ENCODE peak calls at places on chromosomes 1 and 21, in five cellular contexts. One of them, this sample, is unnamed. For H3K27me3, the result is how much of the 10 kb centered on the place peaks cover.

GRCh38 chr1:26317612-26318337 is at the start of gene CD52:
- DNase-seq in GM12878: peak
- DNase-seq in right lobe of liver: no peak
- DNase-seq in hepatocyte: no peak
- DNase-seq in tibial artery: no peak
- DNase-seq in this sample: no peak

GRCh38 chr1:6357243-6357929 is 36.2 kb downstream of the ACOT7 start:
- DNase-seq in GM12878: no peak
- DNase-seq in right lobe of liver: no peak
- DNase-seq in hepatocyte: peak
- DNase-seq in tibial artery: no peak
- DNase-seq in this sample: no peak

GRCh38 chr1:192918259-192918658 is 109.4 kb downstream of the RGS2 start:
- DNase-seq in GM12878: no peak
- DNase-seq in right lobe of liver: no peak
- DNase-seq in hepatocyte: no peak
- DNase-seq in tibial artery: no peak
- DNase-seq in this sample: no peak

GRCh38 chr1:75855010-75855409 is 58.3 kb downstream of the MSH4 start:
- DNase-seq in GM12878: no peak
- DNase-seq in right lobe of liver: peak
- DNase-seq in hepatocyte: no peak
- DNase-seq in tibial artery: no peak
- DNase-seq in this sample: no peak

GRCh38 chr1:67817319-67817718 is 15.9 kb downstream of the GNG12 start:
- DNase-seq in GM12878: no peak
- DNase-seq in right lobe of liver: peak
- DNase-seq in hepatocyte: peak
- DNase-seq in tibial artery: no peak
- DNase-seq in this sample: no peak

GRCh38 chr1:151352001-151352718 is 5.1 kb upstream of the RFX5 start:
- DNase-seq in GM12878: no peak
- DNase-seq in right lobe of liver: no peak
- DNase-seq in hepatocyte: peak
- DNase-seq in tibial artery: no peak
- DNase-seq in this sample: no peak

GRCh38 chr1:204503122-204503912 is 8.7 kb upstream of the PIK3C2B start:
- DNase-seq in GM12878: no peak
- DNase-seq in right lobe of liver: no peak
- DNase-seq in hepatocyte: peak
- DNase-seq in tibial artery: no peak
- DNase-seq in this sample: no peak

GRCh38 chr1:231187556-231187955 is 25.7 kb downstream of the TRIM67 start:
- DNase-seq in GM12878: no peak
- DNase-seq in right lobe of liver: no peak
- DNase-seq in hepatocyte: no peak
- DNase-seq in tibial artery: no peak
- DNase-seq in this sample: no peak

GRCh38 chr1:34330061-34330460 is 153.4 kb downstream of the C1orf94 start:
- DNase-seq in GM12878: no peak
- DNase-seq in right lobe of liver: no peak
- DNase-seq in hepatocyte: no peak
- DNase-seq in tibial artery: no peak
- DNase-seq in this sample: no peak

GRCh38 chr1:169683661-169684060 is 27.8 kb downstream of the SELL start:
- DNase-seq in GM12878: no peak
- DNase-seq in right lobe of liver: no peak
- DNase-seq in hepatocyte: no peak
- DNase-seq in tibial artery: no peak
- DNase-seq in this sample: no peak

DNA sequence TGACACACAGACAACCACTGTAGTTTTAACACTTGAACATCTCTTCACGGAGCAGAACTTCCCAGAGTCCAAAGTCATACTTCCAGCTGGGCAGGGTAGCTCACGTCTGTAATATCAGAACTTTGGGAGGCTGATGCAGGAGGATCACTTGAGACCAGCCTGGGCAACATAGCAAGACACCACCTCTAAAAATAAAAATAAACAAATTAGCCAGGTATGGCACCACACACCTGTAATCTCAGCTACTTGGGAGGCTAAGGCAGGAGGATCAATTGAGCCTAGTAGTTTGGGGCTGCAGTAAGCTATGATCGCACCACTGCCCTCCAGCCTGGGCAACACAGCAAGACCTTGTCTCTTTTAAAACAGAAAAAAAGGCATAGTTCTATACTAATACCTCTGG is 24.3 kb upstream of the EFHD2 start:
- DNase-seq in GM12878: no peak
- DNase-seq in right lobe of liver: no peak
- DNase-seq in hepatocyte: no peak
- DNase-seq in tibial artery: no peak
- DNase-seq in this sample: no peak
- H3K27me3 ChIP-seq in GM12878: under half
- H3K27me3 ChIP-seq in right lobe of liver: under half
- H3K27me3 ChIP-seq in hepatocyte: under half
- H3K27me3 ChIP-seq in tibial artery: under half
- H3K27me3 ChIP-seq in this sample: under half

DNA sequence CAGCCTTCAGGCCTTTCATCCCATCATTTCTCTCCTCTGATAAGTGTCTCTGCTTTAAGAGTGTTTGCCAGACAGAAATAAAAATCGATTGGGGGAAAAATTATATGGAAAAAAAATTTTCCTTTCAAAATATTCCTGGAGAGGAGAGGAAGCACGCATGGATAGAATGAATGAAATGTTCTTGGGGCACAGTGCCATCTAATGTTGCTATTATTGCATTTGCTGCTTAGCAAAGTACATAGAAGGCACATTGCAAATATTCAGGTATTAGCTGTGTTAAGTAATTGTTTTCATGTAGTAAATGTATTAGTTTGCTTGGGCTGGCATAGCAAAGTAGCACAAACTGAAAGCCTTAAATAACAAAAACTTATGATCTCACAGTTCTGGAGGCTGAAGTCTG is 18.1 kb downstream of the B3GALT5 start:
- DNase-seq in GM12878: no peak
- DNase-seq in right lobe of liver: no peak
- DNase-seq in hepatocyte: no peak
- DNase-seq in tibial artery: no peak
- DNase-seq in this sample: no peak
- H3K4me3 ChIP-seq in GM12878: no peak
- H3K4me3 ChIP-seq in right lobe of liver: no peak
- H3K4me3 ChIP-seq in hepatocyte: no peak
- H3K4me3 ChIP-seq in tibial artery: no peak
- H3K4me3 ChIP-seq in this sample: no peak

DNA sequence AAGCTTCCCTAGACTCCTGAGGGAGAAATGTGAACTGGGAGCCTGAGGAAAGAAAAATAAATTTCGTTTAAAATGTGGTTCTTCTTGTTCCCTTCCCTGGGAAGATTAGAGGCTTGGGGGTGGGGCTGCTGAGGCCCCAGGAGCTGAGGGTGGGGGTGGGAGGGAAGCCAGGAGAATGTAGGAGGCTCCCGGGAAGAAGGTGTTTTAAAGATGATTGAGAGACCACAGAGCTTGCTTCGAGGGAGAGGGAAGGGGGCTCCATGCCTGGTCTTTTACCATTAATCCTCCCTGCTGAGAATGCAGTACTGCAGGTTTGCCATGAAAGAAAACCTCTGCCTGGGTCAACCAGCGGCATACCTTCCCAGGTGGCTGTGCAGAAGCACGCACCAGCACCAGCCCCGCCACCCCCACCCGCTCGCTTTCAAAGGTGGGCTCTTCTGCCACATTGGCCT is 15.4 kb downstream of the ABCA4 start:
- DNase-seq in GM12878: no peak
- DNase-seq in right lobe of liver: no peak
- DNase-seq in hepatocyte: no peak
- DNase-seq in tibial artery: no peak
- DNase-seq in this sample: no peak
- H3K27me3 ChIP-seq in GM12878: under half
- H3K27me3 ChIP-seq in right lobe of liver: under half
- H3K27me3 ChIP-seq in hepatocyte: under half
- H3K27me3 ChIP-seq in tibial artery: under half
- H3K27me3 ChIP-seq in this sample: under half

DNA sequence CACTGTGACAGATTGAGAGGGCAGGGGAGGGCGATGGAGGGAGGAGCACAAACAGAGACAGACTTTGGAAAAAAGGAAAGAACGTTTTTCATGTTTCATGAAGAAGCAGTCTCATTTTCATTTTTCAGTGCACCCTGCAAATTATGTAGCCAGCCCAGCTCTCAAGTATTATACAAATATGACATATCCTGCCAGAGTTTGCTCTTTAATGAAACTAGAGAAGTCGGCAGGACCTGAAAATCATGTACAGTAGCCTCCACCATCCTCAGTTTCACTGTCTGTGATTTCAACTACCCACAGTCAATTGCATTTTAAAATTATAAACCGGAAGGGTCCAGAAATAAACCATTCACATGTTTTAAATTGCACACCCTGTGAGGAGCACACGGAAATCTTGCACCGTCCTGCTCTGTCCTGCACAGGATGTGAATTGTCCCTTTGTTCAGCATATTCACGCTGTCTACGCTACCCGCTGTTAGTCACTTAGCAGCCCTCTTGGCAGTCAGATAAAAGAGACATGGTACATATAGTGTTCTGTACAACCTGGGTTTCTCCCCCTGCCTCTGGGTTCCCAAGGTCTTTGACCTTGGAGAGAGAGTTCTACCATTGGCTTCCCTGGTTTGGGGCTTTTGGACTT is 13.6 kb upstream of the ADARB1 start:
- DNase-seq in GM12878: no peak
- DNase-seq in right lobe of liver: no peak
- DNase-seq in hepatocyte: no peak
- DNase-seq in tibial artery: no peak
- DNase-seq in this sample: no peak
- H3K4me3 ChIP-seq in GM12878: no peak
- H3K4me3 ChIP-seq in right lobe of liver: no peak
- H3K4me3 ChIP-seq in hepatocyte: no peak
- H3K4me3 ChIP-seq in tibial artery: no peak
- H3K4me3 ChIP-seq in this sample: no peak

GRCh38 chr21:44942566-44942965 is 2.7 kb downstream of the SLX9 start:
- DNase-seq in GM12878: no peak
- DNase-seq in right lobe of liver: no peak
- DNase-seq in hepatocyte: no peak
- DNase-seq in tibial artery: no peak
- DNase-seq in this sample: no peak

GRCh38 chr21:44938976-44939531 is 775 bp upstream of the SLX9 start:
- DNase-seq in GM12878: no peak
- DNase-seq in right lobe of liver: no peak
- DNase-seq in hepatocyte: no peak
- DNase-seq in tibial artery: no peak
- DNase-seq in this sample: no peak

GRCh38 chr21:44941567-44941966 is 1.7 kb downstream of the SLX9 start:
- DNase-seq in GM12878: no peak
- DNase-seq in right lobe of liver: no peak
- DNase-seq in hepatocyte: no peak
- DNase-seq in tibial artery: no peak
- DNase-seq in this sample: no peak

GRCh38 chr21:44940116-44940631 is 345 bp downstream of the SLX9 start:
- DNase-seq in GM12878: no peak
- DNase-seq in right lobe of liver: no peak
- DNase-seq in hepatocyte: no peak
- DNase-seq in tibial artery: no peak
- DNase-seq in this sample: no peak

GRCh38 chr21:44939532-44940115 is at the start of gene SLX9:
- DNase-seq in GM12878: no peak
- DNase-seq in right lobe of liver: peak
- DNase-seq in hepatocyte: peak
- DNase-seq in tibial artery: peak
- DNase-seq in this sample: no peak
- H3K27me3 ChIP-seq in GM12878: under half
- H3K27me3 ChIP-seq in right lobe of liver: under half
- H3K27me3 ChIP-seq in hepatocyte: under half
- H3K27me3 ChIP-seq in tibial artery: under half
- H3K27me3 ChIP-seq in this sample: under half

GRCh38 chr1:53250325-53250724 is 12.0 kb upstream of the MAGOH start:
- DNase-seq in GM12878: no peak
- DNase-seq in right lobe of liver: no peak
- DNase-seq in hepatocyte: no peak
- DNase-seq in tibial artery: no peak
- DNase-seq in this sample: no peak

GRCh38 chr1:53254011-53254640 is 15.8 kb upstream of the MAGOH start:
- DNase-seq in GM12878: no peak
- DNase-seq in right lobe of liver: no peak
- DNase-seq in hepatocyte: peak
- DNase-seq in tibial artery: no peak
- DNase-seq in this sample: no peak

GRCh38 chr1:53246261-53247134 is 8.2 kb upstream of the MAGOH start:
- DNase-seq in GM12878: no peak
- DNase-seq in right lobe of liver: no peak
- DNase-seq in hepatocyte: no peak
- DNase-seq in tibial artery: no peak
- DNase-seq in this sample: no peak

GRCh38 chr1:53255031-53255430 is 16.7 kb upstream of the MAGOH start:
- DNase-seq in GM12878: no peak
- DNase-seq in right lobe of liver: no peak
- DNase-seq in hepatocyte: no peak
- DNase-seq in tibial artery: no peak
- DNase-seq in this sample: no peak

DNA sequence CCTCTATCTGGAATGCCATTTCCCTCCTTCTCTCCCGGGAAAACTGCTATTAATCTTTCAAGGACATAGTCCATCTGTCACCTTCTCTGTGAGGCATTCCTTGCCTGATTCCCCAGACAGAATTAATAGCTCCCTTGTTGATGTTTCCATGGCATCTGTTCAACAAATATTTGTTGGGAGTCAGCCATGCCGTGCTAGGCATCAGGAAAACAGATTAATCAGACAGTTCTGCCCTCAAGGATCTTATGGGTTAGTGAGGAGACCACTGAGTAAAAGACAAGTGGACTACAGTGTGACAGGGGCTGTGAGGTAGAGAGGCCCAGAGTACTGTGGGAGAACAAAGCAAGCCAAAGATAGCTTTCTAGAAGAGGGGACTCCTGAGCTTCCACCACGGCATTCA is 11.4 kb upstream of the MAGOH start:
- DNase-seq in GM12878: no peak
- DNase-seq in right lobe of liver: no peak
- DNase-seq in hepatocyte: peak
- DNase-seq in tibial artery: no peak
- DNase-seq in this sample: no peak
- H3K4me3 ChIP-seq in GM12878: no peak
- H3K4me3 ChIP-seq in right lobe of liver: no peak
- H3K4me3 ChIP-seq in hepatocyte: no peak
- H3K4me3 ChIP-seq in tibial artery: no peak
- H3K4me3 ChIP-seq in this sample: no peak

This sample was measured in esophagus squamous epithelium.